ENCODE peak calls at places on chromosomes 1 and 21, in five cellular contexts. F is adrenal gland; D is activated T-cell treated with anti-CD3 and anti-CD28 coated beads, Interleukin-2, amount 50 U/mL, for 4 hours; H is CD8-positive, alpha-beta memory T cell; K is iris pigment epithelial cell. Z is an unnamed sample.

GRCh38 chr21:34180826-34181359 is 107.5 kb downstream of the MRPS6 start:
- DNase-seq in K (no peak), F (no peak), H (no peak), D (no peak), Z (no peak)

GRCh38 chr21:39669976-39670671 is 57.4 kb downstream of the B3GALT5 start:
- DNase-seq in F (no peak), D (no peak), H (no peak), K (no peak), Z (no peak)

GRCh38 chr1:110541996-110542395 is 23.0 kb upstream of the KCNA10 start:
- DNase-seq in K (no peak), D (no peak), H (no peak), F (no peak), Z (no peak)

GRCh38 chr1:2472561-2473166 is 3.4 kb upstream of the PLCH2 start:
- DNase-seq in F (no peak), D (no peak), K (no peak), H (no peak), Z (no peak)

GRCh38 chr1:65572701-65573421 is 152.4 kb downstream of the LEPR start:
- DNase-seq in D (no peak), K (no peak), F (no peak), H (no peak), Z (no peak)

GRCh38 chr1:210627740-210628139 is 299.0 kb downstream of the HHAT start:
- DNase-seq in K (no peak), D (no peak), H (no peak), F (no peak), Z (no peak)

GRCh38 chr1:85049735-85050166 is 1.5 kb upstream of the MCOLN3 start:
- DNase-seq in K (no peak), H (no peak), D (no peak), F (no peak), Z (no peak)

GRCh38 chr1:212529211-212529731 is 79.3 kb upstream of the ATF3 start:
- DNase-seq in H (no peak), D (no peak), F (peak), K (peak), Z (no peak)

GRCh38 chr1:6502000-6502891 is 10.8 kb upstream of the PLEKHG5 start:
- DNase-seq in D (no peak), K (no peak), F (peak), H (no peak), Z (no peak)

GRCh38 chr1:227323164-227323955 is 5.1 kb upstream of the CDC42BPA start:
- DNase-seq in K (no peak), F (no peak), D (no peak), H (no peak), Z (no peak)

GRCh38 chr1:165234149-165234548 is 122.4 kb downstream of the LMX1A start:
- DNase-seq in D (no peak), F (no peak), K (no peak), H (no peak), Z (no peak)

Z was measured in A549.